ENCODE peak calls at places on chromosome 2, in four cellular contexts. E is K562, H is SK-N-SH, N is H1. X is an unnamed sample.

GRCh38 chr2:37366773-37367172 is 22.3 kb downstream of the QPCT start:
- DNase-seq in H (no peak), E (no peak), N (peak), X (no peak)

GRCh38 chr2:86221066-86221684 is 21.9 kb downstream of the MRPL35 start:
- DNase-seq in E (peak), H (peak), N (no peak), X (peak)

GRCh38 chr2:240869956-240870875 is 1.6 kb downstream of the AGXT start:
- DNase-seq in N (no peak), E (no peak), H (peak), X (no peak)

GRCh38 chr2:157055660-157056199 is 201.8 kb upstream of the GALNT5 start:
- DNase-seq in E (no peak), H (no peak), N (no peak), X (no peak)

GRCh38 chr2:27262379-27263286 is at the start of gene SLC30A3:
- DNase-seq in E (peak), H (peak), N (peak), X (peak)

GRCh38 chr2:172863341-172863740 is 127.7 kb downstream of the RAPGEF4 start:
- DNase-seq in E (no peak), N (no peak), H (no peak), X (no peak)

GRCh38 chr2:240640939-240641338 is 15.7 kb downstream of the GPR35 start:
- DNase-seq in E (peak), H (peak), N (peak), X (peak)

GRCh38 chr2:54545700-54546450 is 89.7 kb downstream of the SPTBN1 start:
- DNase-seq in H (no peak), N (no peak), E (no peak), X (no peak)

GRCh38 chr2:16664052-16664731 is 1.4 kb downstream of the CYRIA start:
- DNase-seq in H (peak), N (no peak), E (no peak), X (no peak)

DNA sequence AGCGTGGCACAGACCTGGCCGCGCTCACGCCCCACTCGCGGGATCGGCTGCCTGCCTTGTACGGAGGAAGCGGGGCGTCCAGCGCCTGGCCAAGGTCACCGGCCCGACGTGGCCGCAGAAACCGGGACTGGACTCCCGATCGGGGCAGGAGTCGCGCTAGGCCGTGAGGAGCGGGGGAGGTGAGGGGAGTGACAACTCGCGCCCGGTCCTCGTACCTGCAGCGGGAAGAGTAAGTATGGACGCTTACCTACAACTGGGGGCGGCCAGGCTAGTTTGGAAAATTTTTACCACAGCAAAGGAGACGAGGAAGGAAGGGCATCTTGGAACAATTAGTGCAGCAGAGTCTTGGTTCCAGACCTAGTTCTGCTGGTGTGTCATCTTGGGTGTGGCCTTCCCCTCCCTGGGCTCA is 653 bp downstream of the UBE2F start:
- DNase-seq in N (peak), E (peak), H (peak), X (peak)
- TF ChIP-seq TEAD4 in N (no peak), E (no peak), H (no peak), X (no peak)

GRCh38 chr2:126637393-126637792 is 18.6 kb upstream of the GYPC start:
- DNase-seq in H (no peak), N (no peak), E (no peak), X (no peak)

GRCh38 chr2:126638781-126639180 is 17.2 kb upstream of the GYPC start:
- DNase-seq in E (no peak), N (peak), H (no peak), X (no peak)

GRCh38 chr2:126639276-126639675 is 16.7 kb upstream of the GYPC start:
- DNase-seq in N (peak), H (no peak), E (no peak), X (no peak)

GRCh38 chr2:126635281-126635680 is 20.7 kb upstream of the GYPC start:
- DNase-seq in E (no peak), N (peak), H (no peak), X (no peak)

GRCh38 chr2:126634273-126634861 is 21.6 kb upstream of the GYPC start:
- DNase-seq in H (no peak), E (peak), N (peak), X (peak)
- TF ChIP-seq TEAD4 in H (no peak), E (no peak), N (no peak), X (no peak)

GRCh38 chr2:97718942-97719341 is 5.6 kb downstream of the ZAP70 start:
- DNase-seq in N (no peak), H (no peak), E (no peak), X (no peak)
- TF ChIP-seq TEAD4 in N (no peak), H (no peak), E (no peak), X (no peak)

GRCh38 chr2:100426384-100426720 is 8.9 kb upstream of the CHST10 start:
- DNase-seq in N (no peak), H (no peak), E (no peak), X (no peak)

GRCh38 chr2:100425107-100425506 is 7.6 kb upstream of the CHST10 start:
- DNase-seq in E (no peak), N (no peak), H (no peak), X (no peak)

GRCh38 chr2:100427111-100427510 is 9.6 kb upstream of the CHST10 start:
- DNase-seq in H (no peak), N (no peak), E (no peak), X (no peak)

GRCh38 chr2:100425573-100426383 is 8.3 kb upstream of the CHST10 start:
- DNase-seq in H (no peak), E (no peak), N (no peak), X (no peak)

GRCh38 chr2:100427627-100428258 is 10.3 kb upstream of the CHST10 start:
- DNase-seq in E (peak), N (peak), H (peak), X (peak)
- TF ChIP-seq TEAD4 in E (no peak), N (no peak), H (no peak), X (no peak)